ENCODE peak calls at places on chromosomes 16 and 17, in ten cellular contexts. A is GM23338, Y is heart left ventricle, R is foreskin fibroblast, D is endothelial cell, U is astrocyte of the spinal cord, J is dorsolateral prefrontal cortex, X is neural crest cell, K is left ventricle myocardium inferior, M is Panc1. E is an unnamed sample.
A peak's percentile ranks its signal among the peaks of the same experiment; 100 is the strongest.

GRCh38 chr16:85370881-85371651 is 242.1 kb upstream of the GSE1 start:
- DNase-seq in A (no peak), Y (no peak), R (no peak), D (no peak), U (no peak), J (no peak), X (no peak), K (no peak), M (no peak), E (no peak)

GRCh38 chr17:54662978-54663876 is 237.4 kb upstream of the TOM1L1 start:
- DNase-seq in A (peak; percentile 75), Y (no peak), R (no peak), D (no peak), U (no peak), J (no peak), X (no peak), K (no peak), M (no peak), E (no peak)

GRCh38 chr17:72416054-72416691 is 295.4 kb downstream of the SOX9 start:
- DNase-seq in A (peak; percentile 17), Y (no peak), R (no peak), D (no peak), U (no peak), J (no peak), X (no peak), K (no peak), M (no peak), E (no peak)

GRCh38 chr17:80005360-80006338 is 30.0 kb downstream of the TBC1D16 start:
- DNase-seq in A (peak; percentile 73), Y (peak; percentile 48), R (no peak), D (peak; percentile 68), U (peak; percentile 33), J (peak; percentile 69), X (peak; percentile 61), K (no peak), M (no peak), E (peak; percentile 51)

GRCh38 chr17:53719229-53719628 is 103.5 kb upstream of the KIF2B start:
- DNase-seq in A (no peak), Y (no peak), R (no peak), D (no peak), U (peak; percentile 9), J (no peak), X (no peak), K (no peak), M (no peak), E (no peak)

GRCh38 chr16:11215935-11216556 is 40.0 kb downstream of the SOCS1 start:
- DNase-seq in A (no peak), Y (no peak), R (no peak), D (no peak), U (no peak), J (no peak), X (no peak), K (no peak), M (no peak), E (no peak)

GRCh38 chr16:88727871-88728270 is 21.6 kb downstream of the CTU2 start:
- DNase-seq in A (no peak), Y (no peak), R (no peak), D (no peak), U (peak; percentile 70), J (no peak), X (no peak), K (peak; percentile 46), M (no peak), E (no peak)

GRCh38 chr17:17044846-17045561 is 2.7 kb downstream of the MPRIP start:
- DNase-seq in A (peak; percentile 49), Y (peak; percentile 85), R (peak; percentile 61), D (peak; percentile 51), U (peak; percentile 85), J (no peak), X (no peak), K (no peak), M (no peak), E (no peak)

DNA sequence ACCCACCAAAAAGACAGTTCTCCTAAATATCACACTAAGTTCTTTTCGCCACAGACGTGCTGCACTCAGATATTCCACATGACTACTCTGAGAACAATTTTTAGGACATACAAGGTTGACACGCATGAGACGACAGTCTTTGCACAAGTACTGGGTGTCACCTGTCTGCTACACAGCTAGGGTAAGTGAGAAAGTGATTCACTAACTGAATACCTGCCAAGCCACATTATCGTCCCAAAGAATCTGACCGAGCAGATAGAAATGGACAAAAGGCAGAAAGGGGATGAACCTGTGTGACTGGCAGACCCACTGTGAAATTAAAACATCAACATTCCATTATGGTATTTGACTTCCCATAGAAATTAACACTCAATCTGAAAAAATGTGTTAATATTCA is 21.2 kb downstream of the SRP68 start:
- DNase-seq in A (no peak), Y (no peak), R (no peak), D (no peak), U (peak; percentile 47), J (no peak), X (no peak), K (no peak), M (no peak), E (no peak)
- TF ChIP-seq CTCF in A (no peak), Y (no peak), R (no peak), D (no peak), U (no peak), J (no peak), X (no peak), K (no peak), M (no peak), E (no peak)

GRCh38 chr17:29596811-29597210 is 3.9 kb downstream of the ANKRD13B start:
- DNase-seq in A (peak; percentile 30), Y (peak; percentile 59), R (no peak), D (no peak), U (no peak), J (no peak), X (no peak), K (no peak), M (no peak), E (no peak)

GRCh38 chr17:29594441-29595090 is 1.6 kb downstream of the ANKRD13B start:
- DNase-seq in A (no peak), Y (peak; percentile 8), R (no peak), D (no peak), U (no peak), J (no peak), X (no peak), K (no peak), M (no peak), E (no peak)

GRCh38 chr17:29595943-29596774 is 3.2 kb downstream of the ANKRD13B start:
- DNase-seq in A (no peak), Y (no peak), R (no peak), D (no peak), U (no peak), J (no peak), X (no peak), K (no peak), M (no peak), E (no peak)

GRCh38 chr17:29595107-29595942 is 2.4 kb downstream of the ANKRD13B start:
- DNase-seq in A (no peak), Y (peak; percentile 7), R (no peak), D (no peak), U (peak; percentile 38), J (no peak), X (no peak), K (no peak), M (no peak), E (no peak)

DNA sequence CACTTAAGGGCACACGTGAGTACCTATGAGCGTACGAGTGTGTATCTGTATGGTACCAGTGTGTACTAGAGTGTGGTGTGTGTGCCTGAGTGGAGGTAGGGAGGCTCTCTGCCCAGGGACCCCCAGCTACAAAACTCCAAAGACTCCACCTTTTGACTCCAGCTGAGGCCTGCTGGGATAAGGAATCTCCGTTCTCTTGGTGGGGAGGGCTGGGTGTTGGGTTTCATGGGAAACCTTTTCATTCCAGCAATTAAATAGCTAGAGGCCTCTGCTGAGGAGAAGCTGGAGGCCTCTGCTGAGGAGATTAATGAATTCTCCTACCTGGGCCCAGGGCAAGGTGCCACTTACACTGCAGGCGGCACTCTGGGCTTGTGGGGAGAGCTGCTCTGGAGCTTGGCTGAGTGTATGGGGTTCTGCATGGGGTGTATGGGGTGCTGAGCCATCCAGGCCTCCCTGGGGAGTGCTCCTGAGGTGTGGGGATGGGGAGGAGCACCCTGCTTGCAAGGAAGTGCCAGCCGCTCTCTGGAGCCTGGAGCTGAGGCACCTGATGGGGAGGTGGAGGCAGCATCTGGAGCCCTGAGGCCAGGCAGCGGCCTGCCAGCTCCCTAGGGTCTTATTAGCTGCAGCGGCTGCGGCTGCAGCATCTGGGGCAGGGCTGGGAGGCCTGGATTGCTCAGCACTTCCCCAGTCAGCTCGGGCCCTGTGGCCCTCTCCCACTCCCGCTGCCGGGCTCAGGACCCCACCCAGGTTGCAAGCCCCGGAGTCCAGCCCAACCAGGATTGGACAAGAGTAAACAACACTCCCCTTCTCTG is 4.6 kb downstream of the ANKRD13B start:
- DNase-seq in A (peak; percentile 70), Y (no peak), R (no peak), D (no peak), U (no peak), J (no peak), X (no peak), K (no peak), M (no peak), E (no peak)
- TF ChIP-seq CTCF in A (no peak), Y (no peak), R (no peak), D (no peak), U (no peak), J (no peak), X (no peak), K (no peak), M (no peak), E (no peak)

GRCh38 chr16:1491327-1491726 is 1.8 kb upstream of the TELO2 start:
- DNase-seq in A (peak; percentile 46), Y (no peak), R (no peak), D (no peak), U (no peak), J (no peak), X (no peak), K (no peak), M (no peak), E (no peak)
- TF ChIP-seq CTCF in A (peak; percentile 20), Y (no peak), R (no peak), D (no peak), U (no peak), J (no peak), X (no peak), K (no peak), M (no peak), E (no peak)

GRCh38 chr17:76176701-76177574 is 35.9 kb upstream of the FOXJ1 start:
- DNase-seq in A (no peak), Y (no peak), R (no peak), D (no peak), U (no peak), J (peak; percentile 55), X (no peak), K (no peak), M (no peak), E (no peak)

GRCh38 chr17:76184266-76184665 is 43.2 kb upstream of the FOXJ1 start:
- DNase-seq in A (no peak), Y (no peak), R (no peak), D (no peak), U (no peak), J (no peak), X (no peak), K (no peak), M (no peak), E (no peak)

GRCh38 chr17:76178124-76178523 is 37.1 kb upstream of the FOXJ1 start:
- DNase-seq in A (no peak), Y (no peak), R (no peak), D (no peak), U (no peak), J (no peak), X (no peak), K (no peak), M (no peak), E (no peak)

GRCh38 chr17:76182016-76182764 is 41.1 kb upstream of the FOXJ1 start:
- DNase-seq in A (peak; percentile 93), Y (peak; percentile 82), R (peak; percentile 88), D (peak; percentile 93), U (peak; percentile 86), J (peak; percentile 85), X (peak; percentile 98), K (peak; percentile 86), M (peak; percentile 89), E (peak; percentile 92)

GRCh38 chr17:76179496-76180467 is 38.7 kb upstream of the FOXJ1 start:
- DNase-seq in A (no peak), Y (no peak), R (peak; percentile 16), D (no peak), U (no peak), J (no peak), X (no peak), K (no peak), M (no peak), E (no peak)
- TF ChIP-seq CTCF in A (no peak), Y (no peak), R (no peak), D (no peak), U (no peak), J (no peak), X (no peak), K (no peak), M (no peak), E (no peak)